ENCODE peak calls at places on chromosome 2, in five cellular contexts. Z is pancreas, O is spleen, B is IMR-90, R is GM12878. K is an unnamed sample. For H3K4me1 and H3K9me3, the result is how much of the 10 kb centered on the place peaks cover.

GRCh38 chr2:125456851-125457250 is 1199.1 kb upstream of the GYPC start:
- DNase-seq in O (no peak), R (no peak), B (no peak), Z (no peak), K (no peak)

GRCh38 chr2:226796840-226797288 is 2.8 kb downstream of the IRS1 start:
- DNase-seq in B (peak), Z (peak), R (no peak), O (no peak), K (no peak)

GRCh38 chr2:101753207-101753616 is 55.7 kb downstream of the MAP4K4 start:
- DNase-seq in O (no peak), R (no peak), B (peak), Z (no peak), K (no peak)

GRCh38 chr2:204289066-204289465 is 256.2 kb upstream of the PARD3B start:
- DNase-seq in O (no peak), R (no peak), Z (no peak), B (no peak), K (no peak)

GRCh38 chr2:86413296-86414085 is 27.7 kb upstream of the KDM3A start:
- DNase-seq in O (no peak), R (no peak), B (no peak), Z (no peak), K (no peak)

GRCh38 chr2:152222975-152223638 is 47.5 kb upstream of the STAM2 start:
- DNase-seq in R (no peak), B (peak), O (no peak), Z (no peak), K (no peak)

GRCh38 chr2:24919100-24919976 is 699 bp downstream of the ADCY3 start:
- DNase-seq in Z (peak), O (peak), B (peak), R (no peak), K (no peak)

GRCh38 chr2:28150211-28150879 is 242.3 kb upstream of the FOSL2 start:
- DNase-seq in R (no peak), O (no peak), Z (no peak), B (no peak), K (no peak)

GRCh38 chr2:176473177-176473576 is 203.9 kb downstream of the MTX2 start:
- DNase-seq in O (no peak), B (peak), R (no peak), Z (no peak), K (no peak)

GRCh38 chr2:37928377-37928776 is 3.3 kb downstream of the RMDN2 start:
- DNase-seq in Z (no peak), R (no peak), O (no peak), B (no peak), K (no peak)

GRCh38 chr2:222949690-222950323 is 89.0 kb downstream of the ACSL3 start:
- DNase-seq in R (no peak), O (no peak), Z (no peak), B (no peak), K (no peak)

GRCh38 chr2:120650022-120650644 is 85.5 kb upstream of the GLI2 start:
- DNase-seq in Z (no peak), B (no peak), R (no peak), O (no peak), K (no peak)

GRCh38 chr2:232925153-232925768 is 55.2 kb downstream of the SNORC start:
- DNase-seq in O (no peak), R (no peak), B (no peak), Z (no peak), K (no peak)

GRCh38 chr2:119730598-119731278 is 29.0 kb upstream of the PTPN4 start:
- DNase-seq in O (no peak), Z (no peak), B (no peak), R (no peak), K (no peak)

GRCh38 chr2:100245681-100246080 is 76.6 kb downstream of the LONRF2 start:
- DNase-seq in Z (no peak), O (peak), B (no peak), R (no peak), K (no peak)

GRCh38 chr2:169736902-169737301 is 3.3 kb downstream of the KLHL23 start:
- DNase-seq in Z (no peak), B (no peak), R (no peak), O (no peak), K (no peak)

GRCh38 chr2:185807351-185807750 is 68.7 kb downstream of the FSIP2 start:
- DNase-seq in B (no peak), O (no peak), R (no peak), Z (no peak), K (no peak)

GRCh38 chr2:11355194-11356053 is 11.0 kb upstream of the ROCK2 start:
- DNase-seq in Z (no peak), B (no peak), R (no peak), O (no peak), K (no peak)

DNA sequence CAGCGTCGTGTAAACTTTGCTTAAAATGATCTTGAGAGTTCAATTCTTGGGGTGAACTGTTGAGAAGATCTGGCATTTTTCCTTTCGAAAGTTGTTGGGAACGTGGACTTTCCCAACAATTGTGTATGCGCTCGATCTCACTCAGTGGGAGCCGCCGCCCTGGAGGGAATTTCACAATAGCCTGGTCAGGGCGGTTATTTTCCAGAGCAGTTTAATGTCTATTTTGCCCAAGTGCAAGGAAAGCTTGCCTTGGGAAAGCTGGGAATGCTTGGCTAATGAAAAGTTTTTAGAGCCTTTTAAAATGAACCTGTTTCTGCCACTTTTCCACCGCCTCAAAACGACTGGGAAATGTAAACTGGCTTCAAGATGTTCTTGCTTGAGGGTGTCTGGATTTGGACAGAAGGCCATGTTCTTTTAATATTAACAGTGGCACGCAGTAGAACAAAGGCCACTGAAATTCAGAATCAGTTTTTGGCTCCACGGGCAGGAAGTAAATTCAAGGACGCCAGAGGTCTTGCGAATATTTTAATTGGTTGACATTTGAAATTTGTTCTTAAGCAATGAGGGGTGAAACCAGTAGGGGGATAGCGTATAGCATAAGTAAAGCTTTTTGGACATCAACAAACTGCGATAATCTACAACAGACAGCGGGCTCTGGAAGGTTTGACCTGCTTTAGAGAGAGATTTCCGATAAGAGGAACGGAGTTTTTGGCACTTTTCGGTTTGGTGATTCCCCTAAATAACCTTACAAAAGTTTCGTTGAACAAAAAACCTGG is 1.2 kb downstream of the CFLAR start:
- DNase-seq in O (no peak), R (no peak), B (peak), Z (no peak), K (peak)
- H3K4me1 ChIP-seq in O (half or more), R (under half), B (under half), Z (under half), K (under half)

GRCh38 chr2:42879116-42879705 is 86.8 kb upstream of the HAAO start:
- DNase-seq in B (no peak), Z (no peak), O (no peak), R (no peak), K (no peak)

GRCh38 chr2:42882756-42883155 is 90.4 kb upstream of the HAAO start:
- DNase-seq in B (no peak), O (no peak), Z (no peak), R (no peak), K (no peak)

GRCh38 chr2:42879913-42880737 is 87.7 kb upstream of the HAAO start:
- DNase-seq in O (peak), Z (no peak), B (no peak), R (no peak), K (no peak)

GRCh38 chr2:42880738-42881525 is 88.5 kb upstream of the HAAO start:
- DNase-seq in O (no peak), R (no peak), B (no peak), Z (no peak), K (no peak)

DNA sequence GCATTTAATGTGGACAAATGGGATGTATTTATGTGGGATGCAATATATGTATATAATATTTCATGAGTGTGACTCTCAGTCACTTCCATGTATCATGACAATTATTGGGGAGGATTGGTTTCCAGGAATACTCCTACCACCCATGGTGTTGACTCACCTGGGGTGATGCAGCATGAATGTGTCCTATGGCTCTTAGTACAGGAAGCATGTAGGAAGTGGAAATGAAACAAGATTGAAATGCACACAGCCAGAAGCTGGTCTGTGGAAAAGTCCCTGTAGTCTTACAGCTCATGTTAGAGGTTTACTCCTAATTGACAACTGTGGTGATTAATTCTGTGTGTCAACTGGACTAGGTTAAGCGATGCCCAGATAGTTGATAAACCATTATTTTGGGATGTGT is 89.3 kb upstream of the HAAO start:
- DNase-seq in Z (no peak), R (no peak), B (peak), O (no peak), K (no peak)
- H3K9me3 ChIP-seq in Z (under half), R (under half), B (under half), O (under half), K (under half)

GRCh38 chr2:31386172-31386571 is 28.4 kb downstream of the XDH start:
- DNase-seq in R (no peak), B (no peak), O (no peak), Z (no peak), K (no peak)

GRCh38 chr2:31388736-31389135 is 25.8 kb downstream of the XDH start:
- DNase-seq in Z (no peak), O (no peak), R (no peak), B (no peak), K (no peak)

GRCh38 chr2:31386648-31387047 is 27.9 kb downstream of the XDH start:
- DNase-seq in B (no peak), R (no peak), Z (no peak), O (no peak), K (no peak)

GRCh38 chr2:31390324-31390723 is 24.2 kb downstream of the XDH start:
- DNase-seq in O (no peak), B (no peak), Z (no peak), R (no peak), K (no peak)

GRCh38 chr2:31387850-31388249 is 26.7 kb downstream of the XDH start:
- DNase-seq in R (no peak), Z (no peak), B (no peak), O (no peak), K (no peak)
- TF ChIP-seq CTCF in R (no peak), Z (no peak), B (no peak), O (no peak), K (no peak)

GRCh38 chr2:54629914-54630609 is 93.4 kb upstream of the EML6 start:
- DNase-seq in Z (peak), B (peak), O (no peak), R (peak), K (peak)

GRCh38 chr2:54628418-54628817 is 95.0 kb upstream of the EML6 start:
- DNase-seq in Z (no peak), R (no peak), O (no peak), B (no peak), K (no peak)

GRCh38 chr2:54627973-54628372 is 95.5 kb upstream of the EML6 start:
- DNase-seq in B (no peak), O (no peak), R (no peak), Z (no peak), K (no peak)

GRCh38 chr2:54628957-54629356 is 94.5 kb upstream of the EML6 start:
- DNase-seq in Z (no peak), B (no peak), R (no peak), O (no peak), K (no peak)

DNA sequence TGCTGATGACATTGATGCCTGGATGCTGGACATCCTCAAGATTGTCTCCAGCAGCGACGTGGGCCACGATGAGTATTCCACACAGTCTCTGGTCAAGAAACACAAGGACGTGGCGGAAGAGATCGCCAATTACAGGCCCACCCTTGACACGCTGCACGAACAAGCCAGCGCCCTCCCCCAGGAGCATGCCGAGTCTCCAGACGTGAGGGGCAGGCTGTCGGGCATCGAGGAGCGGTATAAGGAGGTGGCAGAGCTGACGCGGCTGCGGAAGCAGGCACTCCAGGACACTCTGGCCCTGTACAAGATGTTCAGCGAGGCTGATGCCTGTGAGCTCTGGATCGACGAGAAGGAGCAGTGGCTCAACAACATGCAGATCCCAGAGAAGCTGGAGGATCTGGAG is 94.1 kb upstream of the EML6 start:
- DNase-seq in O (no peak), B (no peak), R (no peak), Z (no peak), K (no peak)
- H3K4me1 ChIP-seq in O (half or more), B (under half), R (under half), Z (under half), K (under half)

K was measured in right atrium auricular region.